ENCODE peak calls at places on chromosomes 13 and 19, in five cellular contexts. One of them, this sample, is unnamed.

GRCh38 chr19:44748426-44749254 is at the start of gene BCL3:
- DNase-seq in aorta: peak
- DNase-seq in T-helper 2 cell: peak
- DNase-seq in left lung: peak
- DNase-seq in astrocyte of the spinal cord: no peak
- DNase-seq in this sample: peak

GRCh38 chr13:67223024-67223423 is 7.1 kb downstream of the PCDH9 start:
- DNase-seq in aorta: no peak
- DNase-seq in T-helper 2 cell: no peak
- DNase-seq in left lung: no peak
- DNase-seq in astrocyte of the spinal cord: peak
- DNase-seq in this sample: no peak

GRCh38 chr19:46840157-46840942 is 10.3 kb downstream of the AP2S1 start:
- DNase-seq in aorta: no peak
- DNase-seq in T-helper 2 cell: peak
- DNase-seq in left lung: no peak
- DNase-seq in astrocyte of the spinal cord: peak
- DNase-seq in this sample: no peak

GRCh38 chr13:76043882-76044281 is 407.8 kb downstream of the LMO7 start:
- DNase-seq in aorta: no peak
- DNase-seq in T-helper 2 cell: no peak
- DNase-seq in left lung: no peak
- DNase-seq in astrocyte of the spinal cord: no peak
- DNase-seq in this sample: no peak

GRCh38 chr19:1066748-1067340 is at the start of gene ARHGAP45:
- DNase-seq in aorta: peak
- DNase-seq in T-helper 2 cell: peak
- DNase-seq in left lung: peak
- DNase-seq in astrocyte of the spinal cord: no peak
- DNase-seq in this sample: peak

GRCh38 chr19:16899566-16900075 is 10.8 kb downstream of the F2RL3 start:
- DNase-seq in aorta: peak
- DNase-seq in T-helper 2 cell: no peak
- DNase-seq in left lung: no peak
- DNase-seq in astrocyte of the spinal cord: peak
- DNase-seq in this sample: no peak

GRCh38 chr13:21124853-21125252 is 51.5 kb downstream of the SKA3 start:
- DNase-seq in aorta: no peak
- DNase-seq in T-helper 2 cell: no peak
- DNase-seq in left lung: no peak
- DNase-seq in astrocyte of the spinal cord: peak
- DNase-seq in this sample: no peak

GRCh38 chr19:12913011-12913561 is 6.0 kb downstream of the SYCE2 start:
- DNase-seq in aorta: peak
- DNase-seq in T-helper 2 cell: no peak
- DNase-seq in left lung: no peak
- DNase-seq in astrocyte of the spinal cord: peak
- DNase-seq in this sample: peak

GRCh38 chr13:22717036-22717435 is 463.7 kb upstream of the SGCG start:
- DNase-seq in aorta: no peak
- DNase-seq in T-helper 2 cell: no peak
- DNase-seq in left lung: no peak
- DNase-seq in astrocyte of the spinal cord: no peak
- DNase-seq in this sample: no peak

GRCh38 chr13:106161186-106161585 is 374.3 kb downstream of the EFNB2 start:
- DNase-seq in aorta: no peak
- DNase-seq in T-helper 2 cell: no peak
- DNase-seq in left lung: no peak
- DNase-seq in astrocyte of the spinal cord: peak
- DNase-seq in this sample: no peak

GRCh38 chr13:44117351-44117750 is 237.6 kb downstream of the LACC1 start:
- DNase-seq in aorta: no peak
- DNase-seq in T-helper 2 cell: no peak
- DNase-seq in left lung: no peak
- DNase-seq in astrocyte of the spinal cord: peak
- DNase-seq in this sample: no peak

GRCh38 chr19:56808717-56809392 is 31.7 kb downstream of the PEG3 start:
- DNase-seq in aorta: no peak
- DNase-seq in T-helper 2 cell: no peak
- DNase-seq in left lung: no peak
- DNase-seq in astrocyte of the spinal cord: no peak
- DNase-seq in this sample: no peak

GRCh38 chr13:39379118-39379517 is 223.9 kb downstream of the LHFPL6 start:
- DNase-seq in aorta: no peak
- DNase-seq in T-helper 2 cell: no peak
- DNase-seq in left lung: no peak
- DNase-seq in astrocyte of the spinal cord: no peak
- DNase-seq in this sample: no peak

GRCh38 chr19:2084993-2085720 is 11.0 kb downstream of the MOB3A start:
- DNase-seq in aorta: peak
- DNase-seq in T-helper 2 cell: peak
- DNase-seq in left lung: peak
- DNase-seq in astrocyte of the spinal cord: no peak
- DNase-seq in this sample: peak

GRCh38 chr19:12665646-12666304 is 767 bp downstream of the MAN2B1 start:
- DNase-seq in aorta: no peak
- DNase-seq in T-helper 2 cell: no peak
- DNase-seq in left lung: no peak
- DNase-seq in astrocyte of the spinal cord: no peak
- DNase-seq in this sample: no peak

GRCh38 chr19:3785938-3786824 is at the start of gene MATK:
- DNase-seq in aorta: no peak
- DNase-seq in T-helper 2 cell: no peak
- DNase-seq in left lung: no peak
- DNase-seq in astrocyte of the spinal cord: no peak
- DNase-seq in this sample: no peak

GRCh38 chr13:110319774-110320509 is 12.9 kb downstream of the COL4A2 start:
- DNase-seq in aorta: peak
- DNase-seq in T-helper 2 cell: no peak
- DNase-seq in left lung: no peak
- DNase-seq in astrocyte of the spinal cord: peak
- DNase-seq in this sample: no peak

GRCh38 chr13:43652751-43653150 is 134.0 kb downstream of the ENOX1 start:
- DNase-seq in aorta: no peak
- DNase-seq in T-helper 2 cell: no peak
- DNase-seq in left lung: no peak
- DNase-seq in astrocyte of the spinal cord: no peak
- DNase-seq in this sample: no peak

GRCh38 chr13:77219401-77219800 is 107.5 kb downstream of the MYCBP2 start:
- DNase-seq in aorta: no peak
- DNase-seq in T-helper 2 cell: no peak
- DNase-seq in left lung: no peak
- DNase-seq in astrocyte of the spinal cord: no peak
- DNase-seq in this sample: no peak

GRCh38 chr19:14554382-14554812 is 17.5 kb downstream of the NDUFB7 start:
- DNase-seq in aorta: no peak
- DNase-seq in T-helper 2 cell: no peak
- DNase-seq in left lung: no peak
- DNase-seq in astrocyte of the spinal cord: no peak
- DNase-seq in this sample: peak

This sample was measured in left colon.